ENCODE peak calls at places on chromosomes 12 and 14, in eight cellular contexts. L is H1, T is HCT116, U is tibial nerve, X is fibroblast of lung, H is hepatocyte, O is transverse colon, P is upper lobe of left lung. Y is an unnamed sample.

GRCh38 chr12:130948136-130948535 is 5.6 kb upstream of the ADGRD1 start:
- DNase-seq in O (no peak), X (no peak), L (peak; percentile 25), T (no peak), U (no peak), P (no peak), H (no peak), Y (no peak)

GRCh38 chr14:88043523-88043922 is 38.6 kb downstream of the GPR65 start:
- DNase-seq in T (no peak), X (no peak), O (no peak), H (no peak), U (no peak), P (no peak), L (no peak), Y (no peak)

GRCh38 chr12:24554612-24555300 is 394.1 kb downstream of the BCAT1 start:
- DNase-seq in O (no peak), H (no peak), X (no peak), T (no peak), P (no peak), U (no peak), L (no peak), Y (no peak)

GRCh38 chr14:64253672-64254071 is 40.5 kb downstream of the ESR2 start:
- DNase-seq in U (no peak), H (no peak), X (peak; percentile 70), L (no peak), T (no peak), O (no peak), P (no peak), Y (no peak)

GRCh38 chr12:92786045-92786444 is 83.3 kb downstream of the PLEKHG7 start:
- DNase-seq in P (no peak), H (no peak), O (no peak), T (no peak), X (peak; percentile 66), U (no peak), L (no peak), Y (no peak)

GRCh38 chr14:58638231-58639205 is 756 bp downstream of the DACT1 start:
- DNase-seq in X (peak; percentile 57), T (no peak), L (no peak), O (peak; percentile 15), U (no peak), P (peak; percentile 89), H (peak; percentile 66), Y (peak; percentile 5)

GRCh38 chr12:46677749-46678148 is 148.0 kb downstream of the SLC38A4 start:
- DNase-seq in P (no peak), H (peak; percentile 40), T (no peak), L (no peak), U (no peak), O (no peak), X (peak; percentile 43), Y (no peak)

GRCh38 chr14:91911474-91912032 is 35.9 kb downstream of the FBLN5 start:
- DNase-seq in L (peak; percentile 46), X (peak; percentile 40), T (peak; percentile 40), P (no peak), H (peak; percentile 56), U (no peak), O (peak; percentile 37), Y (peak; percentile 23)

GRCh38 chr14:85596562-85596961 is 66.6 kb downstream of the FLRT2 start:
- DNase-seq in X (no peak), O (no peak), L (no peak), U (no peak), P (no peak), H (no peak), T (no peak), Y (no peak)

GRCh38 chr12:69929125-69929524 is 104.1 kb downstream of the MYRFL start:
- DNase-seq in L (no peak), U (no peak), X (peak; percentile 55), T (peak; percentile 61), H (no peak), P (no peak), O (no peak), Y (no peak)

GRCh38 chr12:6700646-6701051 is at the start of gene PIANP:
- DNase-seq in X (peak; percentile 34), O (peak; percentile 48), U (no peak), H (peak; percentile 77), T (no peak), L (no peak), P (peak; percentile 92), Y (peak; percentile 59)

GRCh38 chr12:1013618-1014489 is 22.8 kb downstream of the ERC1 start:
- DNase-seq in U (no peak), T (peak; percentile 66), P (no peak), H (peak; percentile 13), O (no peak), X (peak; percentile 85), L (no peak), Y (no peak)

GRCh38 chr14:32896979-32897723 is 41.5 kb upstream of the NPAS3 start:
- DNase-seq in T (no peak), U (no peak), L (no peak), H (no peak), X (peak; percentile 35), P (no peak), O (no peak), Y (no peak)

DNA sequence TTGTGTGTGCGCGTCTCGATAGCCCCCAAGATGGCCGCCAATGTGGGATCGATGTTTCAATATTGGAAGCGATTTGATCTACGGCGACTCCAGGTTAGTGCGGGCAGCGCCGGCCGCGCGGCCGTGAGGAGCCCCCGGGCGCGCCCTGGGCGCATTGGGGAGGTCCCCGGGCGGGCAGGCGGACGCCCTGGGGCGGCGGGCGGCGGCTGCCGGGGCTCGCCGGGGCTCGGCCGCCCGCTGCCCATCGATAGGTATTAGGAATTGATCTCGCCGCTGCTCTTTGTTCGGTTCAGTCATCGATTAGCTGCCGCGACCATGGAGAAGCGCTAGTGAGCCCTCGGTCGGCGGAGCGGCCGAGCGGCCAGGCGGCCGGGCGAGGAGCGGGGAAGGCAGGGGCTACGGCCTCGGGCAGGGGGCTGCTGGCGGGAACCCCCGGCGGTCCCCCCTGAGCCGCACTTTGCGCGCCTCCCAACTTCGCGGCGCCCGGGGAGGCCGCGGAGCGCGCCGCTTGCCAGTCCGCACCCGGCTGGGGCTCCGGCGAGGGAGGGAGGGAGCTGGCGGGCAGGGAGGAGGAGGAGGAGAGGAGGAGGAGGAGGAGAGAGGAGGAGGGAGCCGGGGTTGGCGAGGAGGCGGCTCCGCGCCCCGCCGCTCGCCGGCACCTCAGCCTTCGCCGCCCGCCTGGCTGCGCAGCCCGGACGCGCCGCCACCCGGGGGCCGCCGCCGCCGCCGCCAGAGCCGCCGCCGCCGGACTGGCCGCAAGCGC is 114.0 kb upstream of the MYL2 start:
- DNase-seq in X (peak; percentile 1), T (no peak), H (peak; percentile 15), L (no peak), O (no peak), U (no peak), P (no peak), Y (no peak)
- TF ChIP-seq CTCF in X (no peak), T (no peak), H (no peak), L (no peak), O (no peak), U (no peak), P (no peak), Y (no peak)

GRCh38 chr12:96236221-96236822 is 42.1 kb downstream of the ELK3 start:
- DNase-seq in H (no peak), L (no peak), P (peak; percentile 40), T (no peak), X (peak; percentile 90), O (peak; percentile 25), U (peak; percentile 39), Y (peak; percentile 19)

GRCh38 chr12:96235497-96235826 is 41.3 kb downstream of the ELK3 start:
- DNase-seq in H (no peak), L (no peak), O (no peak), P (peak; percentile 46), T (no peak), U (no peak), X (no peak), Y (no peak)

GRCh38 chr12:96233168-96233567 is 39.0 kb downstream of the ELK3 start:
- DNase-seq in O (no peak), T (no peak), H (no peak), U (peak; percentile 57), P (no peak), X (no peak), L (no peak), Y (no peak)

GRCh38 chr12:96234591-96235496 is 40.7 kb downstream of the ELK3 start:
- DNase-seq in U (no peak), X (no peak), H (no peak), P (peak; percentile 8), T (no peak), L (no peak), O (no peak), Y (no peak)

GRCh38 chr12:96233941-96234461 is 39.8 kb downstream of the ELK3 start:
- DNase-seq in T (no peak), U (peak; percentile 77), L (no peak), H (peak; percentile 35), X (peak; percentile 97), P (peak; percentile 90), O (peak; percentile 80), Y (no peak)
- H3K27ac ChIP-seq in T (no peak overlapping the region), U (peak overlapping the region; percentile 58), L (no peak overlapping the region), H (no peak overlapping the region), X (peak overlapping the region; percentile 92), P (peak overlapping the region; percentile 72), O (peak overlapping the region; percentile 83), Y (no peak overlapping the region)

DNA sequence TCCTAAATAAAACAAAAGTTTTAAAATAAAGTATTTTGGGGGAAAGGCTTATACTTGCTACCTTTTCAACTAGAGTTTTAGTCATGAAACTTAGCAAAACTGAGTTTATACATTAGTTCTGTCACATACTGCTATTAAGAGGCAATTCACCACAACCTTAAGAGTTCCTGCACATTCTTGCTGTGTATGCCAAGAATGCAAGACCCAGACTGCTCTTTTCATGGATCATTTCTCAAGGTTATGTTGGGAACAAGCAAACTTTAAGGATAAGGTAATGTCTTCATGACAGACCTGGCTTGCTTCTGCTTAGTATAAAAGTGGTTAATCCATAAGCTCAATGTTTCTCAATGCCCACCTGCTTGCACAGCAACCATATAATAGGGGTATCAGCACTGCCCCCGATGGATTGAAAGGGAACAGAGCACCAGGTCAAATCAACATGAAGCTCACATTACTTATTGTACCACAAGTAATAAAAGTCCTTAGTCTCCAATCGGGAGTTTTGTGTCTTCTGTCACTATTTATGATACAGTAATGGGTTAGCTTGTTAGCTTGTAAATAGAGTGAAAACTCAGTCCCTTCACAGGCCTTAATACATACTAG is 67.6 kb downstream of the KIF21A start:
- DNase-seq in T (peak; percentile 2), X (peak; percentile 65), P (no peak), H (no peak), O (no peak), L (no peak), U (no peak), Y (no peak)
- TF ChIP-seq CTCF in T (no peak), X (peak; percentile 15), P (no peak), H (no peak), O (no peak), L (peak; percentile 62), U (no peak), Y (no peak)

DNA sequence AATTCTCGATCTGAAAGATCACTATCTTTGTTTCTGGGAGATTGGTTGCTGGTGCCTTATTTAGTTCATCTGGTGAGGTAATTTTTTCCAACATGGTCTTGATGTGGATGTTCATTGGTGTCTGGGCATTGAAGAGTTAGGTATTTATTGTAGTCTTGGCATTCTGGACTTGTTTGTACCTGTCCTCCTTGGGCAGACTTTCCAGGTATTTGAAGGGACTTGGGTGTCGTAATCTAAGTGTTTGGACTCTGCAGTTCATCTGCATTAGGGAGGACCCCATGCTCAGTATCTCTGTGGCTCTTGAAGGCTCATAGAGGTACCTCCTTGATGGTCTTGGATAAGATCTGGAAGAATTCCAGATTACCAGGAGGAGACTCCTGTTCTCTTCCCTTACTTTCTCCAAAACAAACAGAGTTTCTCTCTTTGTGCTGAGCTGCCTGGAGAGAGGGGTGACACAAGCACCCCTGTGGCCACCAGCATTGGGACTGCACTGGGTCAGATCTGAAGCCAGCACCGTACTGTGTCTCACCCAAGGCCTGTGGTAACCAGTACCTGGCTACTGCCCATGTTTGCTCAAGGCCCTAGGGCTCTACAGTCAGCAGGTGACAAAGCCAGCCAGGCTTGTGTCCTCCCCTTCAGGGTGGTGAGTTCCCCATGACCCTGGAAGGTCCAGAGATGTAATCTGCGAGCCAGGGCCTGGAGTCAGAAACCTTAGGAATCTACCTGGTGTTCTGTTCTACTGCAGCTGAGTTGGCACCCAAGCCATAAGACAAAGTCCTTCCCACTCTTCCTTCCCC is 5.3 kb downstream of the A2ML1 start:
- DNase-seq in X (no peak), U (no peak), H (no peak), T (no peak), O (no peak), L (no peak), P (no peak), Y (no peak)
- H3K27ac ChIP-seq in X (no peak overlapping the region), U (no peak overlapping the region), H (no peak overlapping the region), T (no peak overlapping the region), O (no peak overlapping the region), L (no peak overlapping the region), P (no peak overlapping the region), Y (no peak overlapping the region)